ENCODE peak calls at places on chromosomes 11 and 22, in five cellular contexts. A, K, Y, H and T are unnamed samples. For H3K27me3, the result is how much of the 10 kb centered on the place peaks cover.

GRCh38 chr11:7613394-7613720 is 59.9 kb downstream of the CYB5R2 start:
- DNase-seq in A (no peak), K (no peak), Y (no peak), H (no peak), T (peak)

GRCh38 chr22:39439170-39439569 is 17.6 kb upstream of the MGAT3 start:
- DNase-seq in A (no peak), K (no peak), Y (no peak), H (no peak), T (peak)

GRCh38 chr11:27694992-27695391 is 5.3 kb downstream of the BDNF start:
- DNase-seq in A (no peak), K (no peak), Y (peak), H (no peak), T (peak)

GRCh38 chr11:118009821-118010737 is 23.9 kb downstream of the IL10RA start:
- DNase-seq in A (no peak), K (no peak), Y (no peak), H (no peak), T (no peak)

GRCh38 chr22:31344369-31345330 is 1.5 kb downstream of the PATZ1 start:
- DNase-seq in A (peak), K (peak), Y (peak), H (peak), T (no peak)

GRCh38 chr11:73218106-73218829 is at the start of gene P2RY2:
- DNase-seq in A (peak), K (peak), Y (peak), H (peak), T (peak)

GRCh38 chr11:12216542-12217422 is 106.4 kb downstream of the MICAL2 start:
- DNase-seq in A (no peak), K (peak), Y (no peak), H (no peak), T (no peak)

GRCh38 chr22:47616396-47617020 is 854.1 kb downstream of the TBC1D22A start:
- DNase-seq in A (peak), K (no peak), Y (no peak), H (peak), T (no peak)

GRCh38 chr11:69918938-69919650 is 99.9 kb upstream of the FGF3 start:
- DNase-seq in A (peak), K (peak), Y (peak), H (peak), T (peak)

GRCh38 chr11:39361557-39361956 is 2097.9 kb downstream of the LRRC4C start:
- DNase-seq in A (no peak), K (no peak), Y (no peak), H (no peak), T (no peak)

GRCh38 chr11:39365809-39366436 is 2093.5 kb downstream of the LRRC4C start:
- DNase-seq in A (no peak), K (no peak), Y (peak), H (no peak), T (peak)

DNA sequence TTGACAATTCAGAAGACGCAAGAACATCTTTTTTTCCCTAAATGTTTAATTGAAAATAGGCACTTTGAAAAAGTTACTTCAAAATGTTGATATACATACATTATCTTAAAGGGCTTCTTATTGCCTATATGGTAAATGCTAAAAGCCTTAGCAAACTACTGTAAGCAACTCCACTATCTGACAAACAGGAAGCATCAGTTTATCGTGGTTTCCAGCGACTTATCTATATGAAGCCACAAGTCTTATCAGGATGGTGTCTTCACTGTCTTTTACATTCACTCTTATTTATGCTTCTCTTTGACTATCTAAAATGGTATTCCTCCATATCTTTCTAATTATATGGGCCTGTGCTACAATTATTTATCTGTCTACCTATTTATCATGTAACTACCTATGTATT is 2091.9 kb downstream of the LRRC4C start:
- DNase-seq in A (no peak), K (no peak), Y (no peak), H (no peak), T (no peak)
- H3K27me3 ChIP-seq in A (under half), K (under half), Y (under half), H (under half), T (under half)

GRCh38 chr11:64656797-64657196 is 65.8 kb downstream of the SLC22A12 start:
- DNase-seq in A (no peak), K (no peak), Y (peak), H (peak), T (no peak)
- TF ChIP-seq CTCF in A (no peak), K (no peak), Y (peak), H (peak), T (no peak)

GRCh38 chr11:119529936-119530335 is 107.0 kb upstream of the THY1 start:
- DNase-seq in A (peak), K (no peak), Y (no peak), H (no peak), T (no peak)

GRCh38 chr11:119531623-119532022 is 108.7 kb upstream of the THY1 start:
- DNase-seq in A (peak), K (no peak), Y (no peak), H (no peak), T (no peak)

GRCh38 chr11:119532551-119532950 is 109.6 kb upstream of the THY1 start:
- DNase-seq in A (no peak), K (no peak), Y (no peak), H (no peak), T (no peak)

GRCh38 chr11:119530503-119530902 is 107.5 kb upstream of the THY1 start:
- DNase-seq in A (no peak), K (no peak), Y (no peak), H (no peak), T (no peak)

DNA sequence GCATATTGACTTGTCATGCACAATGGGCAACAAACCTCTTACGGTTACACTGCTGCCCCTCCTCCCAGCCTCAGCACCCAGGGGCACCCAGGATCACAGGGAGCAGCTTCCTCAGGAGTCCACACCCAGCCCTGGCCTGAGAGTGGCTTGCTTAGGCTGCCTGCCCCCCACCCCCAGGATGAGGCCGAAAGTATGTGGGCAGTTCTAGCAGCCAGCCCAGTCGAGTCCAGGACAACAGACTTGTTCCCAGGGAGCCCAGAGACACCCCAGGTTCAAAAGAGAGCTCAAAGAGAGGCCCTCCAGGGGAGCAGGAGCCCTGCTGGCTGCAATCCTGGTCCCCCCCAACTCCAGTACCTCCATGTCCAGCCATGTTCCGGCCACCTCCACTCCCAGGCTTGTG is 108.1 kb upstream of the THY1 start:
- DNase-seq in A (peak), K (no peak), Y (no peak), H (no peak), T (no peak)
- H3K27me3 ChIP-seq in A (under half), K (under half), Y (under half), H (under half), T (under half)

GRCh38 chr11:107078375-107078774 is 60.1 kb upstream of the GUCY1A2 start:
- DNase-seq in A (no peak), K (no peak), Y (no peak), H (no peak), T (peak)
- TF ChIP-seq CTCF in A (no peak), K (no peak), Y (no peak), H (no peak), T (no peak)

GRCh38 chr11:116533186-116533825 is 239.5 kb downstream of the BUD13 start:
- DNase-seq in A (no peak), K (no peak), Y (peak), H (no peak), T (no peak)
- H3K27me3 ChIP-seq in A (under half), K (under half), Y (under half), H (under half), T (under half)